ENCODE peak calls at places on chromosomes 1 and 21, in four cellular contexts. Z, J, R and T are unnamed samples.

GRCh38 chr1:234851450-234852438 is 241.8 kb upstream of the IRF2BP2 start:
- DNase-seq in Z (no peak), J (peak), R (peak), T (no peak)

GRCh38 chr1:62396871-62397270 is 40.0 kb upstream of the USP1 start:
- DNase-seq in J (no peak), R (no peak), Z (no peak), T (no peak)

GRCh38 chr1:180906511-180906910 is 6.2 kb upstream of the KIAA1614 start:
- DNase-seq in Z (no peak), J (no peak), R (no peak), T (no peak)

GRCh38 chr1:244735404-244735803 is 82.5 kb downstream of the DESI2 start:
- DNase-seq in Z (no peak), R (no peak), J (peak), T (no peak)

GRCh38 chr1:18012686-18013085 is 94.9 kb upstream of the IGSF21 start:
- DNase-seq in R (no peak), J (no peak), Z (no peak), T (no peak)

GRCh38 chr1:96966536-96967138 is 245.1 kb downstream of the PTBP2 start:
- DNase-seq in J (peak), Z (peak), R (peak), T (peak)

GRCh38 chr1:22331618-22332017 is 120.0 kb upstream of the ZBTB40 start:
- DNase-seq in J (no peak), R (no peak), Z (no peak), T (no peak)

GRCh38 chr1:163870666-163871065 is 548.9 kb downstream of the NUF2 start:
- DNase-seq in J (no peak), Z (no peak), R (no peak), T (peak)

GRCh38 chr21:19607983-19608668 is 1204.5 kb upstream of the TMPRSS15 start:
- DNase-seq in J (no peak), R (no peak), Z (peak), T (no peak)

GRCh38 chr1:24754229-24754628 is 9.0 kb downstream of the CLIC4 start:
- DNase-seq in R (no peak), Z (no peak), J (no peak), T (no peak)

GRCh38 chr1:111603979-111604378 is 15.6 kb upstream of the RAP1A start:
- DNase-seq in R (no peak), Z (peak), J (no peak), T (no peak)

GRCh38 chr1:161153682-161154337 is at the start of gene UFC1:
- DNase-seq in Z (peak), R (peak), J (peak), T (no peak)

GRCh38 chr1:2133039-2133878 is 61.3 kb downstream of the FAAP20 start:
- DNase-seq in J (peak), R (peak), Z (peak), T (peak)

GRCh38 chr1:115782571-115783281 is 14.2 kb upstream of the CASQ2 start:
- DNase-seq in R (peak), J (peak), Z (no peak), T (peak)

GRCh38 chr1:100353073-100353801 is 931 bp downstream of the CDC14A start:
- DNase-seq in Z (no peak), R (no peak), J (no peak), T (no peak)

GRCh38 chr21:16070207-16070651 is 340.4 kb downstream of the USP25 start:
- DNase-seq in Z (no peak), J (no peak), R (peak), T (no peak)

GRCh38 chr1:177185209-177185608 is 14.5 kb downstream of the BRINP2 start:
- DNase-seq in J (peak), R (no peak), Z (peak), T (no peak)

GRCh38 chr1:89812992-89813391 is 7.8 kb upstream of the LRRC8D start:
- DNase-seq in J (peak), Z (no peak), R (no peak), T (no peak)

GRCh38 chr1:156643266-156644092 is 1.6 kb downstream of the BCAN start:
- DNase-seq in R (no peak), J (no peak), Z (no peak), T (no peak)

GRCh38 chr1:226677121-226678020 is 61.7 kb downstream of the ITPKB start:
- DNase-seq in Z (peak), J (peak), R (peak), T (peak)

GRCh38 chr1:115229016-115229415 is 109.0 kb downstream of the NGF start:
- DNase-seq in J (no peak), R (no peak), Z (no peak), T (no peak)

GRCh38 chr1:191641420-191642215 is 516.6 kb upstream of the RGS18 start:
- DNase-seq in J (peak), Z (no peak), R (peak), T (peak)

GRCh38 chr1:191533254-191533653 is 625.0 kb upstream of the RGS18 start:
- DNase-seq in R (no peak), J (no peak), Z (no peak), T (no peak)

GRCh38 chr1:75796376-75797272 is at the start of gene MSH4:
- DNase-seq in Z (no peak), R (no peak), J (no peak), T (no peak)

GRCh38 chr1:19405761-19406481 is 79.4 kb downstream of the CAPZB start:
- DNase-seq in Z (no peak), R (peak), J (peak), T (no peak)

GRCh38 chr1:46687095-46687659 is 15.5 kb downstream of the TEX38 start:
- DNase-seq in R (peak), Z (peak), J (peak), T (no peak)

GRCh38 chr1:23202263-23202749 is 15.0 kb downstream of the HTR1D start:
- DNase-seq in R (peak), J (peak), Z (no peak), T (no peak)

GRCh38 chr1:89844860-89845259 is 24.0 kb downstream of the LRRC8D start:
- DNase-seq in R (no peak), Z (no peak), J (no peak), T (no peak)

GRCh38 chr1:154863702-154864174 is 6.3 kb downstream of the KCNN3 start:
- DNase-seq in Z (peak), R (peak), J (peak), T (no peak)

GRCh38 chr1:117685936-117686806 is 80.3 kb downstream of the TENT5C start:
- DNase-seq in Z (no peak), R (no peak), J (no peak), T (no peak)

GRCh38 chr1:224500802-224501201 is 66.2 kb upstream of the WDR26 start:
- DNase-seq in J (no peak), Z (no peak), R (no peak), T (no peak)

GRCh38 chr1:160245420-160245819 is 16.9 kb downstream of the DCAF8 start:
- DNase-seq in Z (no peak), R (no peak), J (no peak), T (no peak)

GRCh38 chr1:42816600-42817439 is at the start of the genes ERMAP and SVBP:
- DNase-seq in J (peak), Z (peak), R (peak), T (no peak)

GRCh38 chr1:218330043-218330623 is 15.0 kb upstream of the TGFB2 start:
- DNase-seq in R (peak), J (peak), Z (no peak), T (no peak)

GRCh38 chr1:65431111-65431705 is 10.7 kb downstream of the LEPR start:
- DNase-seq in J (peak), Z (no peak), R (peak), T (no peak)
- TF ChIP-seq CTCF in J (peak), Z (peak), R (peak), T (peak)

GRCh38 chr1:15739745-15740144 is 2.6 kb upstream of the TMEM82 start:
- DNase-seq in Z (peak), J (no peak), R (no peak), T (no peak)
- TF ChIP-seq CTCF in Z (no peak), J (peak), R (peak), T (peak)

DNA sequence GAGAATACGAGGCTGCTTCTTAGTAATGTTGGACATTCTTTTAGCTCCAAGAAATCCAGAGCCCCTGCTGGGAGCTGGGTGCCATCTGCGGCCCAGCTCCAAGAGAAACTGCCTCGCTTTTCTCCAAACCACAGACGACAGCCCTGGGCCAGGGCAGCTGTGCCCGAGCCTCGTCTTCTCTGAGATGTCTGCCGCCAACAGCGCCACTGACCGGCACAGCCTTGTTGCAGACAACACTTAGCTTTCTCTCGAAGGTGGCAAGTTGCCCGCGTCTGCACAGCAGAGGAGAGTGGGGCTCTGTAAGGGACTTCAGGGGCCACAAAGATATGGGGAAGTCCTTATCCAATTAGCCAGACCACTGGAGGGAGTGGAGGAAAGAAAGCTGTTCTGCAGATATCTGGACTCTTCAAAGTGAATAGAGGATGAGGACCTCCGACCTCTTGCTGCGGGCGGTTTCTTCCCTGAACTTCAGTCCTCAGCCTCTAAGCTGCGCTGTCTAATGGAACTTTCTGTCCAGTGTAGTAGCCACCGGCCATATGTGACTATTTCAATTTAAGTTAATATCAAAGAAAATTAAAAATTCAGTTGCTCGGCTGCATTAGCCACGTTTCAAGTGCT is 63.9 kb upstream of the DISP3 start:
- DNase-seq in Z (no peak), R (no peak), J (no peak), T (no peak)
- TF ChIP-seq CTCF in Z (no peak), R (no peak), J (no peak), T (no peak)

GRCh38 chr1:9111357-9111691 is 17.6 kb downstream of the GPR157 start:
- DNase-seq in R (no peak), Z (no peak), J (no peak), T (no peak)

GRCh38 chr1:9110669-9111356 is 18.1 kb downstream of the GPR157 start:
- DNase-seq in R (peak), J (peak), Z (peak), T (peak)

GRCh38 chr1:9111957-9112356 is 16.9 kb downstream of the GPR157 start:
- DNase-seq in R (no peak), J (no peak), Z (no peak), T (no peak)

GRCh38 chr1:9115656-9116205 is 13.2 kb downstream of the GPR157 start:
- DNase-seq in R (no peak), J (peak), Z (peak), T (no peak)

GRCh38 chr1:9112961-9113880 is 15.7 kb downstream of the GPR157 start:
- DNase-seq in R (no peak), Z (no peak), J (peak), T (no peak)
- TF ChIP-seq CTCF in R (no peak), Z (no peak), J (no peak), T (no peak)

GRCh38 chr1:80918365-80918764 is 882.4 kb upstream of the ADGRL2 start:
- DNase-seq in R (no peak), Z (no peak), J (peak), T (no peak)

GRCh38 chr1:80917225-80917624 is 883.5 kb upstream of the ADGRL2 start:
- DNase-seq in J (no peak), R (no peak), Z (no peak), T (no peak)

GRCh38 chr1:80922906-80923305 is 877.8 kb upstream of the ADGRL2 start:
- DNase-seq in Z (no peak), R (no peak), J (no peak), T (no peak)

GRCh38 chr1:80917826-80918225 is 882.9 kb upstream of the ADGRL2 start:
- DNase-seq in R (no peak), Z (no peak), J (no peak), T (no peak)

GRCh38 chr1:80919426-80919825 is 881.3 kb upstream of the ADGRL2 start:
- DNase-seq in Z (no peak), J (no peak), R (no peak), T (no peak)
- TF ChIP-seq CTCF in Z (no peak), J (no peak), R (no peak), T (no peak)